ENCODE peak calls at places on chromosomes 16 and 17, in seven cellular contexts. One of them, this sample, is unnamed.

GRCh38 chr17:34009946-34010345 is 245.1 kb upstream of the CCL2 start:
- DNase-seq in stimulated activated CD8-positive, alpha-beta memory T cell treated with anti-CD3 and anti-CD28 coated beads, Interleukin-7, amount 100 ng/mL, for 24 hours: no peak
- DNase-seq in HEK293T: no peak
- DNase-seq in Caco-2: no peak
- DNase-seq in effector memory CD8-positive, alpha-beta T cell: no peak
- DNase-seq in uterus: no peak
- DNase-seq in activated naive CD4-positive, alpha-beta T cell treated with anti-CD3 and anti-CD28 coated beads for 36 hours: no peak
- DNase-seq in this sample: no peak

GRCh38 chr16:2894231-2894630 is 11.2 kb downstream of the FLYWCH2 start:
- DNase-seq in stimulated activated CD8-positive, alpha-beta memory T cell treated with anti-CD3 and anti-CD28 coated beads, Interleukin-7, amount 100 ng/mL, for 24 hours: no peak
- DNase-seq in activated naive CD4-positive, alpha-beta T cell treated with anti-CD3 and anti-CD28 coated beads for 36 hours: no peak
- DNase-seq in HEK293T: no peak
- DNase-seq in effector memory CD8-positive, alpha-beta T cell: no peak
- DNase-seq in uterus: no peak
- DNase-seq in Caco-2: no peak
- DNase-seq in this sample: no peak

GRCh38 chr17:20944014-20944905 is 98.6 kb downstream of the USP22 start:
- DNase-seq in stimulated activated CD8-positive, alpha-beta memory T cell treated with anti-CD3 and anti-CD28 coated beads, Interleukin-7, amount 100 ng/mL, for 24 hours: no peak
- DNase-seq in activated naive CD4-positive, alpha-beta T cell treated with anti-CD3 and anti-CD28 coated beads for 36 hours: peak; percentile 61
- DNase-seq in HEK293T: peak; percentile 33
- DNase-seq in uterus: no peak
- DNase-seq in effector memory CD8-positive, alpha-beta T cell: no peak
- DNase-seq in Caco-2: peak; percentile 74
- DNase-seq in this sample: peak; percentile 11

GRCh38 chr16:9090101-9090959 is 1.1 kb upstream of the HAPSTR1 start:
- DNase-seq in Caco-2: peak; percentile 40
- DNase-seq in HEK293T: peak; percentile 22
- DNase-seq in effector memory CD8-positive, alpha-beta T cell: peak; percentile 24
- DNase-seq in activated naive CD4-positive, alpha-beta T cell treated with anti-CD3 and anti-CD28 coated beads for 36 hours: peak; percentile 32
- DNase-seq in uterus: peak; percentile 54
- DNase-seq in stimulated activated CD8-positive, alpha-beta memory T cell treated with anti-CD3 and anti-CD28 coated beads, Interleukin-7, amount 100 ng/mL, for 24 hours: no peak
- DNase-seq in this sample: no peak

GRCh38 chr16:9566099-9566498 is 474.7 kb downstream of the HAPSTR1 start:
- DNase-seq in effector memory CD8-positive, alpha-beta T cell: no peak
- DNase-seq in activated naive CD4-positive, alpha-beta T cell treated with anti-CD3 and anti-CD28 coated beads for 36 hours: no peak
- DNase-seq in Caco-2: no peak
- DNase-seq in uterus: no peak
- DNase-seq in stimulated activated CD8-positive, alpha-beta memory T cell treated with anti-CD3 and anti-CD28 coated beads, Interleukin-7, amount 100 ng/mL, for 24 hours: no peak
- DNase-seq in HEK293T: no peak
- DNase-seq in this sample: no peak

GRCh38 chr16:4265676-4266075 is 7.1 kb downstream of the TFAP4 start:
- DNase-seq in stimulated activated CD8-positive, alpha-beta memory T cell treated with anti-CD3 and anti-CD28 coated beads, Interleukin-7, amount 100 ng/mL, for 24 hours: no peak
- DNase-seq in HEK293T: no peak
- DNase-seq in uterus: no peak
- DNase-seq in Caco-2: no peak
- DNase-seq in activated naive CD4-positive, alpha-beta T cell treated with anti-CD3 and anti-CD28 coated beads for 36 hours: no peak
- DNase-seq in effector memory CD8-positive, alpha-beta T cell: no peak
- DNase-seq in this sample: no peak

GRCh38 chr17:66357037-66357436 is 54.6 kb downstream of the PRKCA start:
- DNase-seq in stimulated activated CD8-positive, alpha-beta memory T cell treated with anti-CD3 and anti-CD28 coated beads, Interleukin-7, amount 100 ng/mL, for 24 hours: no peak
- DNase-seq in HEK293T: no peak
- DNase-seq in activated naive CD4-positive, alpha-beta T cell treated with anti-CD3 and anti-CD28 coated beads for 36 hours: peak; percentile 34
- DNase-seq in uterus: no peak
- DNase-seq in Caco-2: no peak
- DNase-seq in effector memory CD8-positive, alpha-beta T cell: no peak
- DNase-seq in this sample: peak; percentile 44

GRCh38 chr17:17919169-17920107 is 52.8 kb downstream of the TOM1L2 start:
- DNase-seq in Caco-2: peak; percentile 87
- DNase-seq in activated naive CD4-positive, alpha-beta T cell treated with anti-CD3 and anti-CD28 coated beads for 36 hours: peak; percentile 82
- DNase-seq in HEK293T: peak; percentile 75
- DNase-seq in effector memory CD8-positive, alpha-beta T cell: peak; percentile 50
- DNase-seq in uterus: peak; percentile 79
- DNase-seq in stimulated activated CD8-positive, alpha-beta memory T cell treated with anti-CD3 and anti-CD28 coated beads, Interleukin-7, amount 100 ng/mL, for 24 hours: peak; percentile 22
- DNase-seq in this sample: peak; percentile 80

GRCh38 chr17:1730345-1731193 is 6.1 kb downstream of the WDR81 start:
- DNase-seq in uterus: peak; percentile 95
- DNase-seq in activated naive CD4-positive, alpha-beta T cell treated with anti-CD3 and anti-CD28 coated beads for 36 hours: no peak
- DNase-seq in effector memory CD8-positive, alpha-beta T cell: no peak
- DNase-seq in Caco-2: no peak
- DNase-seq in HEK293T: no peak
- DNase-seq in stimulated activated CD8-positive, alpha-beta memory T cell treated with anti-CD3 and anti-CD28 coated beads, Interleukin-7, amount 100 ng/mL, for 24 hours: no peak
- DNase-seq in this sample: no peak

GRCh38 chr16:57798953-57799618 is 3.2 kb downstream of the KIFC3 start:
- DNase-seq in Caco-2: no peak
- DNase-seq in uterus: no peak
- DNase-seq in stimulated activated CD8-positive, alpha-beta memory T cell treated with anti-CD3 and anti-CD28 coated beads, Interleukin-7, amount 100 ng/mL, for 24 hours: no peak
- DNase-seq in activated naive CD4-positive, alpha-beta T cell treated with anti-CD3 and anti-CD28 coated beads for 36 hours: no peak
- DNase-seq in effector memory CD8-positive, alpha-beta T cell: no peak
- DNase-seq in HEK293T: no peak
- DNase-seq in this sample: no peak

GRCh38 chr17:45381001-45381400 is 51.7 kb downstream of the ARHGAP27 start:
- DNase-seq in HEK293T: no peak
- DNase-seq in activated naive CD4-positive, alpha-beta T cell treated with anti-CD3 and anti-CD28 coated beads for 36 hours: no peak
- DNase-seq in Caco-2: no peak
- DNase-seq in uterus: no peak
- DNase-seq in stimulated activated CD8-positive, alpha-beta memory T cell treated with anti-CD3 and anti-CD28 coated beads, Interleukin-7, amount 100 ng/mL, for 24 hours: no peak
- DNase-seq in effector memory CD8-positive, alpha-beta T cell: no peak
- DNase-seq in this sample: no peak

GRCh38 chr17:46085522-46085921 is 86.5 kb downstream of the STH start:
- DNase-seq in stimulated activated CD8-positive, alpha-beta memory T cell treated with anti-CD3 and anti-CD28 coated beads, Interleukin-7, amount 100 ng/mL, for 24 hours: no peak
- DNase-seq in activated naive CD4-positive, alpha-beta T cell treated with anti-CD3 and anti-CD28 coated beads for 36 hours: no peak
- DNase-seq in effector memory CD8-positive, alpha-beta T cell: no peak
- DNase-seq in Caco-2: no peak
- DNase-seq in uterus: no peak
- DNase-seq in HEK293T: no peak
- DNase-seq in this sample: no peak

GRCh38 chr17:40646791-40647548 is 648 bp downstream of the SMARCE1 start:
- DNase-seq in effector memory CD8-positive, alpha-beta T cell: no peak
- DNase-seq in activated naive CD4-positive, alpha-beta T cell treated with anti-CD3 and anti-CD28 coated beads for 36 hours: peak; percentile 52
- DNase-seq in uterus: no peak
- DNase-seq in Caco-2: no peak
- DNase-seq in stimulated activated CD8-positive, alpha-beta memory T cell treated with anti-CD3 and anti-CD28 coated beads, Interleukin-7, amount 100 ng/mL, for 24 hours: peak; percentile 13
- DNase-seq in HEK293T: peak; percentile 20
- DNase-seq in this sample: peak; percentile 67

GRCh38 chr17:5582177-5582885 is 2.0 kb downstream of the NLRP1 start:
- DNase-seq in effector memory CD8-positive, alpha-beta T cell: no peak
- DNase-seq in stimulated activated CD8-positive, alpha-beta memory T cell treated with anti-CD3 and anti-CD28 coated beads, Interleukin-7, amount 100 ng/mL, for 24 hours: no peak
- DNase-seq in uterus: no peak
- DNase-seq in activated naive CD4-positive, alpha-beta T cell treated with anti-CD3 and anti-CD28 coated beads for 36 hours: peak; percentile 19
- DNase-seq in Caco-2: no peak
- DNase-seq in HEK293T: no peak
- DNase-seq in this sample: no peak

GRCh38 chr17:73357318-73357717 is 45.5 kb upstream of the CDC42EP4 start:
- DNase-seq in activated naive CD4-positive, alpha-beta T cell treated with anti-CD3 and anti-CD28 coated beads for 36 hours: no peak
- DNase-seq in Caco-2: no peak
- DNase-seq in stimulated activated CD8-positive, alpha-beta memory T cell treated with anti-CD3 and anti-CD28 coated beads, Interleukin-7, amount 100 ng/mL, for 24 hours: no peak
- DNase-seq in effector memory CD8-positive, alpha-beta T cell: no peak
- DNase-seq in HEK293T: no peak
- DNase-seq in uterus: no peak
- DNase-seq in this sample: no peak

GRCh38 chr16:69423189-69423588 is 1.2 kb upstream of the CYB5B start:
- DNase-seq in Caco-2: no peak
- DNase-seq in uterus: no peak
- DNase-seq in HEK293T: no peak
- DNase-seq in activated naive CD4-positive, alpha-beta T cell treated with anti-CD3 and anti-CD28 coated beads for 36 hours: no peak
- DNase-seq in effector memory CD8-positive, alpha-beta T cell: no peak
- DNase-seq in stimulated activated CD8-positive, alpha-beta memory T cell treated with anti-CD3 and anti-CD28 coated beads, Interleukin-7, amount 100 ng/mL, for 24 hours: no peak
- DNase-seq in this sample: no peak

GRCh38 chr16:89140401-89140800 is 31.1 kb upstream of the CDH15 start:
- DNase-seq in Caco-2: no peak
- DNase-seq in uterus: no peak
- DNase-seq in stimulated activated CD8-positive, alpha-beta memory T cell treated with anti-CD3 and anti-CD28 coated beads, Interleukin-7, amount 100 ng/mL, for 24 hours: no peak
- DNase-seq in effector memory CD8-positive, alpha-beta T cell: no peak
- DNase-seq in HEK293T: no peak
- DNase-seq in activated naive CD4-positive, alpha-beta T cell treated with anti-CD3 and anti-CD28 coated beads for 36 hours: no peak
- DNase-seq in this sample: no peak

GRCh38 chr16:69381231-69381630 is 4.6 kb downstream of the TERF2 start:
- DNase-seq in activated naive CD4-positive, alpha-beta T cell treated with anti-CD3 and anti-CD28 coated beads for 36 hours: no peak
- DNase-seq in HEK293T: no peak
- DNase-seq in effector memory CD8-positive, alpha-beta T cell: no peak
- DNase-seq in Caco-2: no peak
- DNase-seq in stimulated activated CD8-positive, alpha-beta memory T cell treated with anti-CD3 and anti-CD28 coated beads, Interleukin-7, amount 100 ng/mL, for 24 hours: no peak
- DNase-seq in uterus: no peak
- DNase-seq in this sample: no peak

GRCh38 chr17:1873418-1873817 is 43.6 kb downstream of the RPA1 start:
- DNase-seq in activated naive CD4-positive, alpha-beta T cell treated with anti-CD3 and anti-CD28 coated beads for 36 hours: peak; percentile 34
- DNase-seq in uterus: no peak
- DNase-seq in effector memory CD8-positive, alpha-beta T cell: no peak
- DNase-seq in HEK293T: no peak
- DNase-seq in Caco-2: no peak
- DNase-seq in stimulated activated CD8-positive, alpha-beta memory T cell treated with anti-CD3 and anti-CD28 coated beads, Interleukin-7, amount 100 ng/mL, for 24 hours: no peak
- DNase-seq in this sample: no peak

GRCh38 chr17:42363767-42364585 is 24.3 kb downstream of the STAT3 start:
- DNase-seq in HEK293T: no peak
- DNase-seq in Caco-2: no peak
- DNase-seq in uterus: no peak
- DNase-seq in activated naive CD4-positive, alpha-beta T cell treated with anti-CD3 and anti-CD28 coated beads for 36 hours: peak; percentile 25
- DNase-seq in stimulated activated CD8-positive, alpha-beta memory T cell treated with anti-CD3 and anti-CD28 coated beads, Interleukin-7, amount 100 ng/mL, for 24 hours: no peak
- DNase-seq in effector memory CD8-positive, alpha-beta T cell: no peak
- DNase-seq in this sample: no peak

GRCh38 chr17:1054656-1055055 is 57.7 kb downstream of the TIMM22 start:
- DNase-seq in uterus: no peak
- DNase-seq in Caco-2: no peak
- DNase-seq in HEK293T: no peak
- DNase-seq in effector memory CD8-positive, alpha-beta T cell: no peak
- DNase-seq in activated naive CD4-positive, alpha-beta T cell treated with anti-CD3 and anti-CD28 coated beads for 36 hours: no peak
- DNase-seq in stimulated activated CD8-positive, alpha-beta memory T cell treated with anti-CD3 and anti-CD28 coated beads, Interleukin-7, amount 100 ng/mL, for 24 hours: no peak
- DNase-seq in this sample: no peak

GRCh38 chr17:58049533-58049932 is 33.7 kb upstream of the DYNLL2 start:
- DNase-seq in HEK293T: no peak
- DNase-seq in Caco-2: no peak
- DNase-seq in activated naive CD4-positive, alpha-beta T cell treated with anti-CD3 and anti-CD28 coated beads for 36 hours: no peak
- DNase-seq in stimulated activated CD8-positive, alpha-beta memory T cell treated with anti-CD3 and anti-CD28 coated beads, Interleukin-7, amount 100 ng/mL, for 24 hours: no peak
- DNase-seq in effector memory CD8-positive, alpha-beta T cell: no peak
- DNase-seq in uterus: no peak
- DNase-seq in this sample: no peak

GRCh38 chr16:85151603-85152413 is 39.5 kb upstream of the CIBAR2 start:
- DNase-seq in effector memory CD8-positive, alpha-beta T cell: no peak
- DNase-seq in HEK293T: no peak
- DNase-seq in Caco-2: no peak
- DNase-seq in stimulated activated CD8-positive, alpha-beta memory T cell treated with anti-CD3 and anti-CD28 coated beads, Interleukin-7, amount 100 ng/mL, for 24 hours: no peak
- DNase-seq in activated naive CD4-positive, alpha-beta T cell treated with anti-CD3 and anti-CD28 coated beads for 36 hours: no peak
- DNase-seq in uterus: peak; percentile 84
- DNase-seq in this sample: no peak

GRCh38 chr17:50346313-50347086 is 574 bp downstream of the XYLT2 start:
- DNase-seq in stimulated activated CD8-positive, alpha-beta memory T cell treated with anti-CD3 and anti-CD28 coated beads, Interleukin-7, amount 100 ng/mL, for 24 hours: peak; percentile 25
- DNase-seq in Caco-2: peak; percentile 82
- DNase-seq in HEK293T: peak; percentile 41
- DNase-seq in activated naive CD4-positive, alpha-beta T cell treated with anti-CD3 and anti-CD28 coated beads for 36 hours: peak; percentile 60
- DNase-seq in uterus: peak; percentile 50
- DNase-seq in effector memory CD8-positive, alpha-beta T cell: no peak
- DNase-seq in this sample: no peak

GRCh38 chr16:456891-457483 is 31.5 kb downstream of the RAB11FIP3 start:
- DNase-seq in effector memory CD8-positive, alpha-beta T cell: no peak
- DNase-seq in activated naive CD4-positive, alpha-beta T cell treated with anti-CD3 and anti-CD28 coated beads for 36 hours: no peak
- DNase-seq in HEK293T: no peak
- DNase-seq in uterus: peak; percentile 39
- DNase-seq in Caco-2: no peak
- DNase-seq in stimulated activated CD8-positive, alpha-beta memory T cell treated with anti-CD3 and anti-CD28 coated beads, Interleukin-7, amount 100 ng/mL, for 24 hours: no peak
- DNase-seq in this sample: no peak

GRCh38 chr17:29090746-29091395 is 47.9 kb downstream of the PIPOX start:
- DNase-seq in Caco-2: peak; percentile 19
- DNase-seq in activated naive CD4-positive, alpha-beta T cell treated with anti-CD3 and anti-CD28 coated beads for 36 hours: no peak
- DNase-seq in stimulated activated CD8-positive, alpha-beta memory T cell treated with anti-CD3 and anti-CD28 coated beads, Interleukin-7, amount 100 ng/mL, for 24 hours: no peak
- DNase-seq in HEK293T: no peak
- DNase-seq in effector memory CD8-positive, alpha-beta T cell: no peak
- DNase-seq in uterus: no peak
- DNase-seq in this sample: no peak